ENCODE peak calls at places on chromosomes 5 and 9, in ten cellular contexts. O is stimulated activated CD8-positive, alpha-beta memory T cell treated with anti-CD3 and anti-CD28 coated beads, Interleukin-7, amount 100 ng/mL, for 4 hours; F is M059J; C is HEK293T; M is AML-193; I is neuronal stem cell; K is fibroblast of pulmonary artery; A is left colon; N is NCI-H510A treated with DMSO at 0.1 percent for 48 hours; T is GM23248. Q is an unnamed sample.

GRCh38 chr5:139684881-139685749 is 37.0 kb downstream of the CXXC5 start:
- DNase-seq in O (no peak), F (no peak), C (no peak), M (no peak), I (no peak), K (no peak), A (no peak), N (no peak), T (no peak), Q (peak)

GRCh38 chr5:142175039-142175438 is 66.5 kb downstream of the NDFIP1 start:
- DNase-seq in O (no peak), F (no peak), C (no peak), M (no peak), I (no peak), K (no peak), A (no peak), N (no peak), T (no peak), Q (no peak)

GRCh38 chr9:31304576-31304975 is 1079.9 kb upstream of the ACO1 start:
- DNase-seq in O (no peak), F (peak), C (no peak), M (no peak), I (no peak), K (peak), A (no peak), N (no peak), T (peak), Q (no peak)

GRCh38 chr5:161507591-161507990 is 38.9 kb downstream of the GABRB2 start:
- DNase-seq in O (no peak), F (no peak), C (no peak), M (peak), I (no peak), K (no peak), A (no peak), N (no peak), T (no peak), Q (no peak)

GRCh38 chr9:134062461-134063087 is 5.3 kb downstream of the BRD3 start:
- DNase-seq in O (no peak), F (no peak), C (no peak), M (no peak), I (no peak), K (no peak), A (no peak), N (no peak), T (no peak), Q (no peak)

GRCh38 chr9:37798677-37799076 is 1.9 kb upstream of the DCAF10 start:
- DNase-seq in O (no peak), F (no peak), C (no peak), M (no peak), I (no peak), K (no peak), A (no peak), N (no peak), T (no peak), Q (no peak)

GRCh38 chr9:31355965-31356364 is 1028.5 kb upstream of the ACO1 start:
- DNase-seq in O (no peak), F (no peak), C (no peak), M (no peak), I (no peak), K (no peak), A (no peak), N (no peak), T (no peak), Q (no peak)

GRCh38 chr5:62093981-62094380 is 212.0 kb upstream of the KIF2A start:
- DNase-seq in O (no peak), F (peak), C (peak), M (no peak), I (peak), K (peak), A (no peak), N (peak), T (peak), Q (peak)

GRCh38 chr5:180281706-180282105 is 10.2 kb downstream of the MAPK9 start:
- DNase-seq in O (no peak), F (no peak), C (no peak), M (no peak), I (no peak), K (no peak), A (no peak), N (no peak), T (no peak), Q (no peak)